ENCODE peak calls at places on chromosomes 7 and 10, in eight cellular contexts. One of them, this sample, is unnamed.

GRCh38 chr7:45573199-45573598 is 969 bp upstream of the ADCY1 start:
- DNase-seq in CD8-positive, alpha-beta memory T cell: no peak
- DNase-seq in A549: no peak
- DNase-seq in skeletal muscle cell: no peak
- DNase-seq in H7: peak; percentile 63
- DNase-seq in mesendoderm: no peak
- DNase-seq in transverse colon: no peak
- DNase-seq in BJ: no peak
- DNase-seq in this sample: no peak

GRCh38 chr10:132469197-132469942 is 68.2 kb upstream of the INPP5A start:
- DNase-seq in A549: no peak
- DNase-seq in H7: no peak
- DNase-seq in CD8-positive, alpha-beta memory T cell: no peak
- DNase-seq in mesendoderm: no peak
- DNase-seq in transverse colon: no peak
- DNase-seq in skeletal muscle cell: no peak
- DNase-seq in BJ: no peak
- DNase-seq in this sample: no peak

GRCh38 chr7:107564553-107565298 is 955 bp downstream of the DUS4L start:
- DNase-seq in CD8-positive, alpha-beta memory T cell: no peak
- DNase-seq in H7: no peak
- DNase-seq in skeletal muscle cell: peak; percentile 54
- DNase-seq in transverse colon: no peak
- DNase-seq in mesendoderm: peak; percentile 3
- DNase-seq in BJ: peak; percentile 59
- DNase-seq in A549: peak; percentile 19
- DNase-seq in this sample: no peak

GRCh38 chr10:966466-967235 is 21.6 kb upstream of the GTPBP4 start:
- DNase-seq in BJ: no peak
- DNase-seq in skeletal muscle cell: no peak
- DNase-seq in A549: no peak
- DNase-seq in H7: peak; percentile 42
- DNase-seq in mesendoderm: no peak
- DNase-seq in transverse colon: no peak
- DNase-seq in CD8-positive, alpha-beta memory T cell: no peak
- DNase-seq in this sample: no peak

GRCh38 chr7:105648561-105649401 is 67.5 kb upstream of the EFCAB10 start:
- DNase-seq in transverse colon: peak; percentile 25
- DNase-seq in A549: peak; percentile 78
- DNase-seq in H7: no peak
- DNase-seq in skeletal muscle cell: no peak
- DNase-seq in mesendoderm: peak; percentile 46
- DNase-seq in BJ: no peak
- DNase-seq in CD8-positive, alpha-beta memory T cell: no peak
- DNase-seq in this sample: no peak

GRCh38 chr7:107051376-107051775 is 6.9 kb downstream of the PRKAR2B start:
- DNase-seq in transverse colon: no peak
- DNase-seq in CD8-positive, alpha-beta memory T cell: no peak
- DNase-seq in BJ: peak; percentile 62
- DNase-seq in mesendoderm: no peak
- DNase-seq in A549: no peak
- DNase-seq in skeletal muscle cell: no peak
- DNase-seq in H7: no peak
- DNase-seq in this sample: no peak

GRCh38 chr10:35090162-35090954 is at the start of gene CUL2:
- DNase-seq in H7: peak; percentile 95
- DNase-seq in mesendoderm: peak; percentile 97
- DNase-seq in skeletal muscle cell: peak; percentile 95
- DNase-seq in A549: peak; percentile 96
- DNase-seq in BJ: peak; percentile 56
- DNase-seq in CD8-positive, alpha-beta memory T cell: peak; percentile 86
- DNase-seq in transverse colon: peak; percentile 93
- DNase-seq in this sample: peak; percentile 95

GRCh38 chr10:121928528-121928884 is 675 bp upstream of the ATE1 start:
- DNase-seq in BJ: no peak
- DNase-seq in transverse colon: no peak
- DNase-seq in skeletal muscle cell: no peak
- DNase-seq in H7: no peak
- DNase-seq in mesendoderm: no peak
- DNase-seq in A549: peak; percentile 49
- DNase-seq in CD8-positive, alpha-beta memory T cell: no peak
- DNase-seq in this sample: no peak

GRCh38 chr10:1715821-1716220 is 21.5 kb downstream of the ADARB2 start:
- DNase-seq in skeletal muscle cell: no peak
- DNase-seq in transverse colon: peak; percentile 11
- DNase-seq in mesendoderm: peak; percentile 63
- DNase-seq in BJ: no peak
- DNase-seq in H7: peak; percentile 82
- DNase-seq in A549: peak; percentile 50
- DNase-seq in CD8-positive, alpha-beta memory T cell: no peak
- DNase-seq in this sample: no peak

DNA sequence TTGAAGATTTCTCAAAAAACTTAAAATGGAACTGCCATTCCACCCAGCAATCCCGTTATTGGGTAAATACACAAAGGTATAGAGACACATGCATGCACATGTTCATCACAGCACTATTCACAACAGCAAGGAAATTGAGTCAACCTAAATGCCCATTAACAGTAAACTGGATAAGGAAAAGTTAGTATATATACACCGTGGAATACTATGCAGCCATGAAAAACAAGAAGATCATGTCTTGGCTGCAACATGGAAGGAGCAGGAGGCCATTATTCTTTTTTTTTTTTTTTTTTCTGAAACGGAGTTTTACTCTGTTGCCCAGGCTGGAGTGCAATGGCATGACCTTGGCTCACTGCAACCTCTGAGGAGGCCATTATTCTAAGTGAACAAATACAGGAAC is 749.0 kb downstream of the MAGI2 start:
- DNase-seq in mesendoderm: no peak
- DNase-seq in A549: no peak
- DNase-seq in BJ: no peak
- DNase-seq in transverse colon: no peak
- DNase-seq in skeletal muscle cell: no peak
- DNase-seq in CD8-positive, alpha-beta memory T cell: no peak
- DNase-seq in H7: no peak
- DNase-seq in this sample: no peak
- H3K4me3 ChIP-seq in mesendoderm: no peak overlapping the region
- H3K4me3 ChIP-seq in A549: no peak overlapping the region
- H3K4me3 ChIP-seq in BJ: no peak overlapping the region
- H3K4me3 ChIP-seq in transverse colon: no peak overlapping the region
- H3K4me3 ChIP-seq in skeletal muscle cell: no peak overlapping the region
- H3K4me3 ChIP-seq in CD8-positive, alpha-beta memory T cell: no peak overlapping the region
- H3K4me3 ChIP-seq in H7: no peak overlapping the region
- H3K4me3 ChIP-seq in this sample: no peak overlapping the region

DNA sequence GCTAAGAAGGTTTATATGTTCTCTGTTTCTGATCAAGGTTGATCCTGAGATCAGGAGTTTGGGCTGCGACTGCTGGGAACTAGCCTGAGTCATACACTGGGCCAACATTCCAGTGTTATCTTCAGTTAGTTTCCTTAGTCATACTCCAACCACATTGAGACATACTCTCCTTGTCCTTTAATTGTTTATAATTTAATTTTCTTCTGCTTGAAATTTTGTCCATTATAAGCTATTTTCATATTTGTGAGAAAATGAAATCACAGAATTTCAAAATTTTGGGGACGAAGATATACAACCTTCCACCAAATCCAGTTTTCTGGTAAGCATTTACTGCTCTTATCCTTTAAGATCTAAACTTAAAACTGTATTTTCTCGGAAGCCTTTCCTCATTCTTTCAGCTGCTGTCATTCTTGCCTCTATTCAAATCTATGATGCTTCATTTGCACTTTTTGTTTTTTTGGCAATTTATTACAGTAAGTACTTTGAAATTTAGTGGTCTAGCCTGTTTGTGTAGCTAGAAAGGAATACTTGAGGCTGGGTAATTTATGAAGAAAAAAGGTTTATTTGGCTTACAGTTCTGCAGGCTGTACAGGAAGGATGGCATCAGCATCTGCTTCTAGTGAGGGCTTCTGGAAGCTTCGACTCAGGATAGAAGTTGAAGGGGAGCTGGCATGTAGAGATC is 63.4 kb upstream of the POT1 start:
- DNase-seq in transverse colon: no peak
- DNase-seq in skeletal muscle cell: peak; percentile 36
- DNase-seq in mesendoderm: peak; percentile 74
- DNase-seq in A549: peak; percentile 51
- DNase-seq in H7: no peak
- DNase-seq in BJ: peak; percentile 36
- DNase-seq in CD8-positive, alpha-beta memory T cell: no peak
- DNase-seq in this sample: no peak
- H3K4me3 ChIP-seq in transverse colon: no peak overlapping the region
- H3K4me3 ChIP-seq in skeletal muscle cell: no peak overlapping the region
- H3K4me3 ChIP-seq in mesendoderm: no peak overlapping the region
- H3K4me3 ChIP-seq in A549: no peak overlapping the region
- H3K4me3 ChIP-seq in H7: no peak overlapping the region
- H3K4me3 ChIP-seq in BJ: no peak overlapping the region
- H3K4me3 ChIP-seq in CD8-positive, alpha-beta memory T cell: no peak overlapping the region
- H3K4me3 ChIP-seq in this sample: no peak overlapping the region

DNA sequence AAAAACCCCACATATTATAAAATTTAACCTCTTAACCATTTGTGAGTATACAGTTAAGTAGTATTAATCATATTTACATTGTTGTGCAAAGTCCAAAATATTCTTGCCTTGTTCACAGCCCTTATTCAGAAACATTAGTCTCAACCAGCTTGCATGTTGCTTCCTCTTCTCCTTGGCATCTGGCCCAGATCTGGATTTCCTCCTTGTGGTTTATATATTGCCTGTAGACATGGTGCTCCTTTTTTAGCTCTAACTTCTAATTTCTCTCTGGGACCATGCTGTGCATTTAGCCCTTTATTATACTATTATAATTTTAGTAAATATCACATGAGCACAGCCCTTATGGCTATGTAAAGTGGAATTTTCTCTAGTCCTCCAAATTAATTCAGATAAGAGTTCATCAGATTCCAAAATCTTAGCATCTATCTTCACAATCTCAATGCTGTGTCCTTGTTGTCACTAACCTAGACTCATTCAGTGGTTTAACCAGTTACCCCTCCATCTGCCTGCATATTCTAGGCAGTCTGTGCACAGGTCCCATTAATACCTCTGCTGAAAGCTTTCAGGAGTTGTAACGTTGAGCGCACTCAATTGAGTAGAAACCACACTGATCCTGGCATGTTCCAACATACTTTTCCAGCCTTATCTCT is 7.9 kb downstream of the CPED1 start:
- DNase-seq in skeletal muscle cell: peak; percentile 81
- DNase-seq in H7: no peak
- DNase-seq in transverse colon: peak; percentile 78
- DNase-seq in mesendoderm: no peak
- DNase-seq in A549: no peak
- DNase-seq in CD8-positive, alpha-beta memory T cell: no peak
- DNase-seq in BJ: no peak
- DNase-seq in this sample: peak; percentile 92
- H3K4me3 ChIP-seq in skeletal muscle cell: no peak overlapping the region
- H3K4me3 ChIP-seq in H7: no peak overlapping the region
- H3K4me3 ChIP-seq in transverse colon: no peak overlapping the region
- H3K4me3 ChIP-seq in mesendoderm: no peak overlapping the region
- H3K4me3 ChIP-seq in A549: no peak overlapping the region
- H3K4me3 ChIP-seq in CD8-positive, alpha-beta memory T cell: no peak overlapping the region
- H3K4me3 ChIP-seq in BJ: no peak overlapping the region
- H3K4me3 ChIP-seq in this sample: no peak overlapping the region

GRCh38 chr10:3764626-3765375 is 20.2 kb downstream of the KLF6 start:
- DNase-seq in mesendoderm: no peak
- DNase-seq in transverse colon: peak; percentile 46
- DNase-seq in A549: no peak
- DNase-seq in BJ: no peak
- DNase-seq in H7: no peak
- DNase-seq in CD8-positive, alpha-beta memory T cell: no peak
- DNase-seq in skeletal muscle cell: no peak
- DNase-seq in this sample: no peak
- H3K4me3 ChIP-seq in mesendoderm: no peak overlapping the region
- H3K4me3 ChIP-seq in transverse colon: no peak overlapping the region
- H3K4me3 ChIP-seq in A549: no peak overlapping the region
- H3K4me3 ChIP-seq in BJ: no peak overlapping the region
- H3K4me3 ChIP-seq in H7: no peak overlapping the region
- H3K4me3 ChIP-seq in CD8-positive, alpha-beta memory T cell: peak overlapping the region; percentile 16
- H3K4me3 ChIP-seq in skeletal muscle cell: no peak overlapping the region
- H3K4me3 ChIP-seq in this sample: no peak overlapping the region

DNA sequence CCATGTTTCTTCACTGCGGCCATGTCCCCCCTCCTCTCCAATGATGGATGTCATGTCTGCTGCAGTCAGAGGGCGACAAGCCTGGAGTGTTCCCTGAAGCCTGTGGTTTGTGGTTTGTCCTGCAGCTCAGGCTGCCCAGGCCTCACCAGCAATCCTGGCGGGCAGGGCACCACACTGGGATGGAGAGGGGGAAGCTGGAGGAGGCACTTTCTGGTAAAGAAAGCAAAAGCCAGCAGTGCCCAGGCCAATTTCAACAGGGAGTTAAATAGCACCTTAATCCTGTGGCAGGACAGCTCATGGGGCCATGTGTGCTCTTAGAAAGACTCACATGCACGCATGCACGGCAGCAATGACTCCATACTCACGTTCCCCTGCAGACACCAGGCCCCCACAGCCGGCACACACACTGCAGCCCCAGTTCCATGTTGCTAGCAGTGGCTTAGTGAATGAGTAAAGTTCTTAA is 158.3 kb downstream of the EGFR start:
- DNase-seq in A549: no peak
- DNase-seq in CD8-positive, alpha-beta memory T cell: no peak
- DNase-seq in H7: no peak
- DNase-seq in transverse colon: no peak
- DNase-seq in skeletal muscle cell: no peak
- DNase-seq in mesendoderm: no peak
- DNase-seq in BJ: no peak
- DNase-seq in this sample: no peak
- H3K4me3 ChIP-seq in A549: no peak overlapping the region
- H3K4me3 ChIP-seq in CD8-positive, alpha-beta memory T cell: no peak overlapping the region
- H3K4me3 ChIP-seq in H7: no peak overlapping the region
- H3K4me3 ChIP-seq in transverse colon: no peak overlapping the region
- H3K4me3 ChIP-seq in skeletal muscle cell: no peak overlapping the region
- H3K4me3 ChIP-seq in mesendoderm: no peak overlapping the region
- H3K4me3 ChIP-seq in BJ: no peak overlapping the region
- H3K4me3 ChIP-seq in this sample: no peak overlapping the region

This sample was measured in heart right ventricle.